ENCODE peak calls at places on chromosomes 1 and 21, in six cellular contexts. C is CD4-positive, alpha-beta memory T cell; V is breast epithelium; X is AG04450; J is choroid plexus epithelial cell; N is Peyer's patch. S is an unnamed sample.

GRCh38 chr1:175450219-175450618 is 257.6 kb upstream of the KIAA0040 start:
- DNase-seq in J (no peak), N (no peak), C (no peak), V (no peak), X (no peak), S (no peak)

GRCh38 chr1:201826830-201827229 is 2.1 kb upstream of the IPO9 start:
- DNase-seq in X (no peak), C (no peak), V (no peak), J (peak), N (no peak), S (no peak)

GRCh38 chr1:111723091-111723806 is 15.9 kb downstream of the INKA2 start:
- DNase-seq in X (no peak), J (no peak), C (peak), N (peak), V (no peak), S (no peak)

GRCh38 chr1:7558041-7558461 is 213.0 kb upstream of the VAMP3 start:
- DNase-seq in V (no peak), J (no peak), C (no peak), X (no peak), N (peak), S (no peak)

GRCh38 chr1:236922190-236922589 is 82.1 kb downstream of the MT1HL1 start:
- DNase-seq in C (no peak), N (no peak), X (no peak), V (no peak), J (no peak), S (no peak)

GRCh38 chr1:108107658-108108057 is 92.5 kb downstream of the SLC25A24 start:
- DNase-seq in N (no peak), V (no peak), X (no peak), J (peak), C (no peak), S (no peak)

GRCh38 chr21:35256468-35256988 is 207.4 kb upstream of the RUNX1 start:
- DNase-seq in N (peak), J (peak), V (peak), C (no peak), X (peak), S (peak)

GRCh38 chr1:64133036-64133435 is 70.4 kb upstream of the UBE2U start:
- DNase-seq in N (no peak), X (peak), C (no peak), J (peak), V (no peak), S (no peak)

GRCh38 chr1:10626781-10627410 is 152.1 kb downstream of the PEX14 start:
- DNase-seq in J (no peak), X (no peak), C (no peak), N (no peak), V (no peak), S (peak)

GRCh38 chr21:26448751-26449150 is 124.3 kb downstream of the CYYR1 start:
- DNase-seq in J (no peak), N (no peak), C (no peak), V (no peak), X (no peak), S (no peak)

GRCh38 chr1:212979340-212980122 is 29.2 kb downstream of the VASH2 start:
- DNase-seq in J (no peak), V (no peak), C (no peak), X (no peak), N (no peak), S (peak)

GRCh38 chr1:156889802-156890585 is 3.5 kb upstream of the PEAR1 start:
- DNase-seq in X (peak), J (peak), V (peak), C (peak), N (peak), S (peak)

GRCh38 chr21:37829043-37829442 is 87.2 kb downstream of the KCNJ6 start:
- DNase-seq in V (no peak), J (no peak), X (no peak), N (peak), C (no peak), S (no peak)

GRCh38 chr1:35691571-35692220 is 27.0 kb downstream of the C1orf216 start:
- DNase-seq in C (no peak), J (no peak), X (no peak), V (no peak), N (no peak), S (no peak)

GRCh38 chr1:176102243-176102642 is 104.8 kb downstream of the COP1 start:
- DNase-seq in C (no peak), X (no peak), V (no peak), J (peak), N (no peak), S (no peak)

GRCh38 chr1:35539824-35540261 is 17.4 kb downstream of the KIAA0319L start:
- DNase-seq in V (no peak), J (peak), N (no peak), C (no peak), X (peak), S (no peak)

GRCh38 chr1:234212764-234213406 is 160.4 kb upstream of the COA6 start:
- DNase-seq in X (no peak), N (no peak), J (peak), V (no peak), C (peak), S (no peak)

GRCh38 chr1:174875306-174875705 is 124.4 kb upstream of the CACYBP start:
- DNase-seq in X (no peak), J (no peak), N (peak), C (peak), V (peak), S (no peak)

GRCh38 chr1:67404212-67404620 is 26.0 kb downstream of the SERBP1 start:
- DNase-seq in J (peak), V (no peak), N (no peak), X (no peak), C (no peak), S (no peak)

GRCh38 chr21:45073301-45074047 is 906 bp upstream of the ADARB1 start:
- DNase-seq in X (no peak), V (peak), J (no peak), C (no peak), N (peak), S (peak)

GRCh38 chr21:34737115-34737514 is 68.3 kb downstream of the CLIC6 start:
- DNase-seq in C (no peak), V (no peak), J (no peak), N (no peak), X (no peak), S (no peak)

GRCh38 chr1:41658444-41659158 is 174.1 kb upstream of the EDN2 start:
- DNase-seq in J (no peak), C (no peak), V (no peak), X (no peak), N (peak), S (peak)

GRCh38 chr1:23387494-23387893 is 17.9 kb upstream of the ZNF436 start:
- DNase-seq in V (no peak), N (no peak), X (no peak), C (no peak), J (no peak), S (no peak)
- H3K4me3 ChIP-seq in V (no peak), N (no peak), X (no peak), C (no peak), J (no peak), S (no peak)

GRCh38 chr1:220528049-220528678 is at the start of gene MARK1:
- DNase-seq in N (peak), J (peak), C (no peak), V (peak), X (no peak), S (peak)
- H3K4me3 ChIP-seq in N (peak), J (peak), C (no peak), V (peak), X (peak), S (peak)

GRCh38 chr1:154418898-154419619 is 13.9 kb downstream of the IL6R start:
- DNase-seq in J (no peak), V (no peak), X (no peak), C (no peak), N (no peak), S (no peak)

GRCh38 chr1:154418062-154418897 is 13.1 kb downstream of the IL6R start:
- DNase-seq in V (peak), N (peak), X (no peak), C (peak), J (peak), S (no peak)

GRCh38 chr1:154420172-154420571 is 15.0 kb downstream of the IL6R start:
- DNase-seq in C (peak), J (peak), V (peak), X (no peak), N (peak), S (peak)

GRCh38 chr1:154420961-154421924 is 16.1 kb downstream of the IL6R start:
- DNase-seq in C (no peak), N (no peak), J (no peak), V (no peak), X (no peak), S (no peak)

GRCh38 chr1:154419620-154420020 is 14.5 kb downstream of the IL6R start:
- DNase-seq in V (peak), N (peak), C (peak), J (peak), X (peak), S (peak)
- H3K4me3 ChIP-seq in V (no peak), N (no peak), C (peak), J (no peak), X (peak), S (no peak)

DNA sequence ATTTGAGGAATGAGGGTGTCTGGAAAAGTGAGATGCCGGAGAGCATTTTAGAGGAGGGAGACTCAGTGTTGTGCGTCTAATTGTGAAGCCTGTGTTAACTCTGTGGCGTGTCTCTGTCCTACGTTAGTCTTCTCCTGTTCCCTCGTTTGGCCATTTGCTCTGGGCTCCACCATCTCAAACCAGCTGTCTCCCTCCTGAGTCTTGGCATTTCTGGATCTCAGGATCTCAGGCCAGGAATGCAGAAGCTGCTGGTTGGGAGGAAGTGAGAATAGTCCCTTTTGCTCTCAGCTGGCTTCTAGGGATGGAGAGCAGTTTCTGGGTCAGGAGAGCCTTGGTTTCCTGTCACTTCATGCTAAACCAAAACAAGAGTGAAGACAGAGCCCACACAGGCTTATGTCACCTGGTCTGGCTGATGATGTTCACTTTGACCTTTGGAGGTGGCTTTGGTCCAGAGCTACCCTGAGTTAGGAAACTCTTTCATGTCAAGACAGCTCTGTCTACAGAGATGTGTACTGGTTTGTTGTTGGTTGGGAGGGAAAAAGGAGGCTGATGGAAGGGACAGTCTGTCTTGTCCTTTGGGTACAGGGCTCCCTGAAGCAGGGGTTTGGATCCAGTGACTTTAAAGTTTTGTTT is 859 bp downstream of the NFASC start:
- DNase-seq in X (no peak), V (no peak), N (no peak), J (no peak), C (no peak), S (no peak)
- H3K4me3 ChIP-seq in X (no peak), V (no peak), N (no peak), J (no peak), C (no peak), S (no peak)

GRCh38 chr1:47752560-47752959 is 244.6 kb downstream of the TRABD2B start:
- DNase-seq in C (no peak), N (no peak), V (no peak), J (no peak), X (no peak), S (peak)

GRCh38 chr1:47753808-47754207 is 243.4 kb downstream of the TRABD2B start:
- DNase-seq in N (no peak), V (no peak), J (no peak), C (no peak), X (no peak), S (peak)

GRCh38 chr1:47751188-47751587 is 246.0 kb downstream of the TRABD2B start:
- DNase-seq in V (no peak), J (peak), C (no peak), X (no peak), N (no peak), S (peak)

GRCh38 chr1:47754221-47754620 is 243.0 kb downstream of the TRABD2B start:
- DNase-seq in C (no peak), V (no peak), X (no peak), J (no peak), N (no peak), S (no peak)

GRCh38 chr1:47752048-47752451 is 245.1 kb downstream of the TRABD2B start:
- DNase-seq in N (peak), V (peak), X (no peak), J (no peak), C (no peak), S (no peak)
- H3K4me3 ChIP-seq in N (no peak), V (no peak), X (no peak), J (no peak), C (no peak), S (no peak)